ENCODE peak calls at places on chromosomes 11 and 22, in four cellular contexts. O, R, C and P are unnamed samples.

GRCh38 chr22:17969732-17970131 is 54.6 kb downstream of the MICAL3 start:
- DNase-seq in O (no peak), C (peak), R (no peak), P (no peak)

GRCh38 chr11:6557063-6557462 is 46.4 kb downstream of the RRP8 start:
- DNase-seq in O (no peak), C (no peak), R (no peak), P (no peak)

GRCh38 chr11:8019671-8020597 is 32.8 kb downstream of the EIF3F start:
- DNase-seq in C (peak), O (no peak), R (no peak), P (no peak)

GRCh38 chr11:77381749-77382693 is 80.5 kb upstream of the GDPD4 start:
- DNase-seq in O (no peak), R (no peak), C (peak), P (no peak)

GRCh38 chr11:108672113-108672512 is 7.2 kb downstream of the DDX10 start:
- DNase-seq in R (no peak), C (peak), O (no peak), P (no peak)

GRCh38 chr11:460331-461199 is 10.5 kb downstream of the PTDSS2 start:
- DNase-seq in O (no peak), C (no peak), R (no peak), P (no peak)

GRCh38 chr22:46537946-46538815 is 761 bp upstream of the CELSR1 start:
- DNase-seq in R (no peak), C (no peak), O (no peak), P (no peak)

GRCh38 chr11:129814244-129814992 is 1.2 kb upstream of the TMEM45B start:
- DNase-seq in C (no peak), O (no peak), R (no peak), P (no peak)

GRCh38 chr22:40491990-40492631 is 121.7 kb downstream of the SGSM3 start:
- DNase-seq in R (no peak), C (no peak), O (no peak), P (no peak)

GRCh38 chr11:26073646-26074045 is 258.3 kb upstream of the ANO3 start:
- DNase-seq in R (no peak), C (no peak), O (no peak), P (no peak)

GRCh38 chr22:26592368-26593015 is 2.6 kb upstream of the TPST2 start:
- DNase-seq in C (no peak), R (no peak), O (no peak), P (no peak)

GRCh38 chr11:104625246-104625645 is 273.0 kb downstream of the CASP12 start:
- DNase-seq in O (no peak), C (peak), R (no peak), P (no peak)

GRCh38 chr22:19815093-19815822 is 39.4 kb downstream of the GNB1L start:
- DNase-seq in R (no peak), O (no peak), C (no peak), P (no peak)

GRCh38 chr22:22168190-22168940 is 76.2 kb upstream of the VPREB1 start:
- DNase-seq in C (no peak), O (no peak), R (peak), P (no peak)

GRCh38 chr22:29072979-29073617 is at the start of gene KREMEN1:
- DNase-seq in R (no peak), O (no peak), C (no peak), P (no peak)

GRCh38 chr11:17368551-17368950 is 17.0 kb downstream of the NCR3LG1 start:
- DNase-seq in O (no peak), C (no peak), R (no peak), P (no peak)

GRCh38 chr11:34928960-34929680 is 12.7 kb downstream of the PDHX start:
- DNase-seq in O (no peak), C (no peak), R (no peak), P (no peak)

GRCh38 chr11:70525006-70525405 is 126.7 kb downstream of the CTTN start:
- DNase-seq in C (no peak), O (no peak), R (no peak), P (peak)

GRCh38 chr11:126514061-126514713 is 158.7 kb downstream of the ST3GAL4 start:
- DNase-seq in O (peak), C (no peak), R (no peak), P (no peak)

GRCh38 chr11:99325807-99326206 is 305.1 kb downstream of the CNTN5 start:
- DNase-seq in R (no peak), O (no peak), C (no peak), P (no peak)

GRCh38 chr11:45321031-45321595 is 35.0 kb upstream of the SYT13 start:
- DNase-seq in R (no peak), C (no peak), O (peak), P (no peak)

GRCh38 chr11:3156661-3157311 is 8.3 kb downstream of the OSBPL5 start:
- DNase-seq in O (peak), R (no peak), C (no peak), P (no peak)

GRCh38 chr22:40535642-40536041 is 100.9 kb downstream of the MRTFA start:
- DNase-seq in C (no peak), R (no peak), O (no peak), P (no peak)

GRCh38 chr22:47165338-47165931 is 403.0 kb downstream of the TBC1D22A start:
- DNase-seq in R (no peak), C (no peak), O (peak), P (no peak)

DNA sequence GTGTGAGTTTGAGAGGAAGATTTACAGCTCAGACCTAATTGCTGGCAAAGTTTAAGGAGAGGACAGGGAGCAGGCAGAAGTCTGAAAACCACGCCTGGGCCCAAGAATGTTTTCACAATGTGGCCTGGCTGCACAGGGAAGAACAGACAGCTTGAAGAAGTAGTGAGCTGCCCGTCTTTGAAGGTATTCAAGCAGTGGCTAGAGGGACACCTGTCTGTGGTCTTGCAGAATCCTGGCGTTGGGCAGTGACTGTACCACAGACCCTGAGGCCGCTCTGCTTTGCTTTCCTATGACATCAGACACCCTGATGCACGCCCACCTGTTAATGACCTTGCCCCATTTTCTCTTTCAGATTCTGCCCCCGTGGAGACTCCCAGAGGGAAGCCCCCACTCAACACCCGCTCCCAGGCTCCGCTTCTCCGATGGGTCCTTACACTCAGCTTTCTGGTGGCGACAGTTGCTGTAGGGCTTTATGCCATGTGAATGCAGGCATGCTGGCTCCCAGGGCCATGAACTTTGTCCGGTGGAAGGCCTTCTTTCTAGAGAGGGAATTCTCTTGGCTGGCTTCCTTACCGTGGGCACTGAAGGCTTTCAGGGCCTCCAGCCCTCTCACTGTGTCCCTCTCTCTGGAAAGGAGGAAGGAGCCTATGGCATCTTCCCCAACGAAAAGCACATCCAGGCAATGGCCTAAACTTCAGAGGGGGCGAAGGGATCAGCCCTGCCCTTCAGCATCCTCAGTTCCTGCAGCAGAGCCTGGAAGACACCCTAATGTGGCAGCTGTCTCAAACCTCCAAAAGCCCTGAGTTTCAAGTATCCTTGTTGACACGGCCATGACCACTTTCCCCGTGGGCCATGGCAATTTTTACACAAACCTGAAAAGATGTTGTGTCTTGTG is 6.6 kb upstream of the MCM5 start:
- DNase-seq in R (no peak), O (no peak), C (no peak), P (no peak)
- H3K27ac ChIP-seq in R (no peak), O (no peak), C (no peak), P (no peak)

GRCh38 chr22:41913040-41913719 is 1.7 kb downstream of the SHISA8 start:
- DNase-seq in O (no peak), R (no peak), C (no peak), P (no peak)
- H3K4me3 ChIP-seq in O (no peak), R (no peak), C (no peak), P (no peak)

DNA sequence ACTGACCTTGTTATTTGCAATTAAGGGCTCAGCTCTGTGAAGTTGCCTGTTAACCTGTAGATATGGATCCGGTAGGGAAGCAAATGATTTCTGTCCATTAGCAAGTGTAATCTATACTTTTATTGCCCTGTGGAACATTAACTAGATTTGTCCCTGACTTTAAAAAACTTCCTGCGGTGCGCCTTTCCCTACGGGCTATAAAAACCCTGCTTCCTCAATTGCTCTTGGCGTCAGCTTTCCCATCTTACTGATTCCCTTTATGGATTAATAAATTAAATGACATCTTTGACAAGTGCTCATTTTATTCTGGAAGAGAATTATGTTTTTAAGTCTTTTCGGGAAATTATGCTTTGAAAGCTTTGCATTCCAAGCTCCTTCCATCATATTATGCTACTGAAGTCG is 18.3 kb upstream of the CLMP start:
- DNase-seq in R (no peak), O (no peak), C (no peak), P (no peak)
- TF ChIP-seq POLR2AphosphoS5 in R (no peak), O (no peak), C (no peak), P (no peak)

DNA sequence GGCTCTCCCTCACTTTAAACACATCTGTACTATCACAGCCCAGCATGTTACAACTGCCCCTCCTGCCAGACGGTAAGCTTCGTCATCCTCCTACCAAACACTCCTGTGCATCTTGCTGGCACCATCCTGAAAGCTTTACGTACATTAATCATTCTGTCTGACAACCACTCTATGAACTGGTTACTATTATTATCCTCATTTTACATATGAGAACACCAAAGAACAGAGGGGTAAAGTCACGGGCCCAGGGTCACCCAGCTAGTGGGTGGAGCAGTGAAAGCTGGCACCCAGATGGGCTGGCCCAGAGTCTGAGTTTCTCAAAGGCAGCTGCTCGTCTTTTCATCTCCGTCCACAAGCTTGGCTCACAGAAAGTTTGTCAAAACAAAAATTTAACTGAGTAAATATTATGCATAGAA is 9.6 kb downstream of the PLA2G6 start:
- DNase-seq in C (peak), R (no peak), O (peak), P (no peak)
- H3K27ac ChIP-seq in C (peak), R (no peak), O (no peak), P (peak)

GRCh38 chr22:38462960-38463784 is 4.7 kb upstream of the KDELR3 start:
- DNase-seq in C (no peak), R (no peak), O (no peak), P (no peak)

GRCh38 chr22:38460367-38460952 is 5.5 kb upstream of the KCNJ4 start:
- DNase-seq in O (no peak), R (no peak), C (no peak), P (no peak)

GRCh38 chr22:38464992-38465672 is 2.8 kb upstream of the KDELR3 start:
- DNase-seq in R (no peak), C (no peak), O (no peak), P (no peak)

GRCh38 chr22:38461057-38461413 is 6.0 kb upstream of the KCNJ4 start:
- DNase-seq in C (no peak), R (no peak), O (no peak), P (no peak)

GRCh38 chr22:38461414-38462081 is 6.3 kb upstream of the KDELR3 start:
- DNase-seq in C (peak), O (peak), R (peak), P (peak)
- H3K4me3 ChIP-seq in C (no peak), O (no peak), R (peak), P (no peak)

GRCh38 chr22:38943882-38944281 is 13.5 kb upstream of the APOBEC3A start:
- DNase-seq in C (no peak), O (no peak), R (no peak), P (no peak)

GRCh38 chr22:38943181-38943580 is 14.2 kb upstream of the APOBEC3A start:
- DNase-seq in R (no peak), O (no peak), C (no peak), P (no peak)

GRCh38 chr22:38940985-38941384 is 16.4 kb upstream of the APOBEC3A start:
- DNase-seq in C (no peak), R (no peak), O (no peak), P (no peak)

GRCh38 chr22:38942702-38943101 is 14.7 kb upstream of the APOBEC3A start:
- DNase-seq in C (no peak), R (no peak), O (no peak), P (no peak)

DNA sequence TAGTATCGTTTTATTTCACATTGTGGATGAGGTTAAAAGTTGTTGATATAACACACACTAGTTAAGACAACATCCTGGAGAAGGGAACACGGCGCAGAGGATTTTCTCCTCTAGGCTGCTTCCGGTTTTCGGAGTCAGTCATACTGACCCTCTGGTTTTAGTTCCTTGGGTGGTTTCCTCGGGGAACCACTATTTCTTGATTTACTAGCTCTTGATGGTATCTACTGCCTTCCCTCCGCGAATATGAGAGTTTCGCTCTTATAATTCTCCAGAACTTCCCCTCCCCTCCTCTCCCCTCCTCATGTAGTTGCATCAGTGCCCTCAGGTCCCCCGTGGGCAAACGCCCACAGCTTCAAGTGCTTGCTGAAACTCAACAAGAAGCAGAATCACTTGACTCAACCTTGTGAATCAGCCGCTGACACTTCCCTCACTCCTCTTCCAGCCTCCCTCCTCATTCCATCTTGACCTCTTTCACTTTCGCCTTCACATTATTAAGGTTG is 15.9 kb upstream of the APOBEC3A start:
- DNase-seq in O (no peak), R (no peak), C (no peak), P (no peak)
- TF ChIP-seq POLR2AphosphoS5 in O (no peak), R (no peak), C (no peak), P (no peak)

DNA sequence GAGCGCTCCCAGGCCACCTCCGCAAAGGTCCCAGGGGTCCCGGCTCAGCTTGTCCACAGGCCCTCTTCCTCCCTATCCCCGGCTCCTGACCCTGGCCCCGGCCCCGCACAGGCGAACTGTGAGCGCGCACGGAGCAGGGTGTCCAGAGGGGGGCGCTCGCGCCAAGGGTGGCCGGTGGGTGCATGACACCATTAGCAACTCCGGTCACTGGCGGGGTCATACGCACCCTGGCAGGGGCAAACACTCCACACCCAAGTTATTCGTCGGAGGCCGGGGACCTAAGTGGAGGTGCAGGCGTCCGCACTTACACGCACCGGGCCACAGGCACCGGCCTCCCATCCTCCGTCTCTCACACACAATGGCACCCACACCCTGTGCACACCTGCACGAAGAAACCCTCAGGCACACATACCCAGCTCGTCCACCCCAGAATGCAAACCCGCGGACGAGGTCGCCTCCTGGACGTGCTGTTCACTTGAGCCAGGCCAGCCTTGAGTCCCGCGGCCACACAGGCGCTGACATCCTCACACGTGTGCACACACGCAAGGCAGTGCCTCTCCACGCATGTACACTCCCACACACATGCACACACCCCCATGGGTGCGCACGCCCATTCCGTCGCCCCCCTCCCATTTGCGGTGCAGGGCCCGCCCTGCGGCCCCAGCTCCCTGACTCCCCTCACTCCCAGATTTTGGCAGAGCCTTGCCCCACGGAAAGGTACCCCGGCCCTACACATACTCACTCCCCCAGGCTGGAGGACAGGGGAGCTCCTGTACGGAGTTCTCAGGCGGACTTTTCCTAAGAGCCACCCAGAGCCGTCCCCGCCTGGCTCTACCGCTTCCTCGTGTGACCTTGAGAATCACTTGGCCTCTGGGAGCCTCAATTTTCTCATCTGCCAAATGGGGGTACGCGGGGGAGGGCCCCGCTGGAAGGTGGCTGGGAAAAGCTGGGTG is at the start of gene RASGRP2:
- DNase-seq in C (peak), R (no peak), O (peak), P (peak)
- H3K27ac ChIP-seq in C (no peak), R (peak), O (peak), P (peak)

DNA sequence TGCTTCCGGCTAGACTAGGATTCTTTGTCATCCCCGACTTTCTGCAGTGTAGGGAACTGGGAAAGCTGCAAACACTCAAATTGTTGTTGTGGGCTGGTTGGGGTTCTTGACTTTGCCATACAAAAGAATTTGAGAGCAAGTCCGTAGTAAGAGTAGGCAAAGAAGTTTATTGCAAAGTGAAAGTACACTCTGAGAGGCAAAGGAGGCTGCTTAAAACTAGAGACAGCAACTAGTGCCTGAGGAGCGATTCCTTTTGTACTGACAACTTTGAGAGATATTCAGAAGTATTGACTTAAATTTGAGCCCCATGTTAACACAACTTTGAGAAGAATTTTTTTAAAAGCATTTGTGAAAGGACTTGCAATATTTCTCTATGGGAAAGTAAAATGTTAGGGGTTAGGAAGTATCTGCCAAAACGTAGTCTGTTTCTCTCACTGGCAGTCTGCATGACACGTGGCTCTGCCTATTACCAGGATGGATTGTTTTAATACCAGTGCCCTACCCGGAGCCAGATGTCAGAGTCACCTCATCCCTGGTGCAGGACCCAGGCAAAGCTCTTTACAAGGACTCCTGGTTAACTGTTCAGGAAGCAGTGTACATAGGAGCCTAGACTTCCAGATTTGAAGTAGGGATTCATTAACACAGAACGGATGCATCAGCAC is 85.0 kb upstream of the CLPB start:
- DNase-seq in O (no peak), R (no peak), C (no peak), P (no peak)
- H3K4me3 ChIP-seq in O (peak), R (no peak), C (no peak), P (no peak)

GRCh38 chr11:79437981-79438630 is 2.7 kb downstream of the TENM4 start:
- DNase-seq in R (no peak), O (peak), C (no peak), P (peak)

GRCh38 chr11:79438631-79439429 is 2.0 kb downstream of the TENM4 start:
- DNase-seq in R (no peak), C (no peak), O (peak), P (no peak)

GRCh38 chr11:79439893-79440450 is 858 bp downstream of the TENM4 start:
- DNase-seq in O (peak), C (no peak), R (no peak), P (no peak)

GRCh38 chr11:79440451-79441158 is at the start of gene TENM4:
- DNase-seq in C (peak), O (peak), R (no peak), P (peak)

DNA sequence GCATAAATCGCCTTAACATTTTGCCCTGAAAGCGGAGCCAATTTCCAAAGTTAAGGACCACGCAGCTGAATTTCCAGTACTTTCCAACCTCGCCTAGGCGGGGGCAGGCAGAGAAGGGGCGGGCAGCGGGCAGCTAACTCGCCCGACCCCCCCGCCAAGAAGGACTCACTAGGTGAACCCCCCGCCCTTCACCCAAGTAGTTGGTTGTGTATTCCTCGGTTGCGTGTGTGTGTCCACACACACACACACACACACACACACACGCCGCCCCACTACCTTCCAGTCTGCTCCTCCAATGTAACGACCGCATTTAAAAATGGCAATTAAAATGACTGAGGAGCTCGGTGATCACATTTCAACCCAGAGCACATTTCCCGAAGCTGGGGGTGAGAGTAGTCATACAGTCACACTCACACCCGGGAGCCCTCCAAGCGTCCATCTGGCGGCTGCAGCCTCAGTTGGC is 1.4 kb downstream of the TENM4 start:
- DNase-seq in O (no peak), C (no peak), R (no peak), P (no peak)
- TF ChIP-seq POLR2AphosphoS5 in O (no peak), C (no peak), R (no peak), P (no peak)